ENCODE peak calls at places on chromosomes 5 and 9, in four cellular contexts. E is sigmoid colon, Y is H1, A is upper lobe of left lung. U is an unnamed sample.

GRCh38 chr5:142984525-142984924 is 214.3 kb downstream of the ARHGAP26 start:
- DNase-seq in E (no peak), Y (no peak), A (no peak), U (no peak)

GRCh38 chr5:99035942-99036341 is 107.1 kb upstream of the CHD1 start:
- DNase-seq in E (no peak), Y (no peak), A (no peak), U (no peak)

GRCh38 chr5:1952456-1953099 is 69.9 kb upstream of the IRX4 start:
- DNase-seq in E (no peak), Y (peak; percentile 68), A (no peak), U (peak; percentile 85)

GRCh38 chr9:80440724-80441123 is 869.0 kb downstream of the TLE4 start:
- DNase-seq in E (no peak), Y (no peak), A (no peak), U (peak; percentile 6)

GRCh38 chr9:33155393-33155792 is 11.7 kb downstream of the B4GALT1 start:
- DNase-seq in E (peak; percentile 37), Y (no peak), A (no peak), U (no peak)

GRCh38 chr5:165184183-165184582 is 1678.8 kb downstream of the MAT2B start:
- DNase-seq in E (no peak), Y (no peak), A (no peak), U (no peak)

GRCh38 chr5:157668356-157668755 is 3.0 kb upstream of the C5orf52 start:
- DNase-seq in E (no peak), Y (no peak), A (no peak), U (no peak)

GRCh38 chr9:137336735-137337134 is 34.7 kb upstream of the NRARP start:
- DNase-seq in E (no peak), Y (no peak), A (no peak), U (no peak)

GRCh38 chr5:115507682-115508081 is 36.9 kb downstream of the FEM1C start:
- DNase-seq in E (no peak), Y (no peak), A (no peak), U (no peak)

GRCh38 chr9:33148367-33149019 is 18.6 kb downstream of the B4GALT1 start:
- DNase-seq in E (peak; percentile 15), Y (no peak), A (no peak), U (no peak)

GRCh38 chr5:175654807-175655206 is 3.1 kb upstream of the HRH2 start:
- DNase-seq in E (no peak), Y (no peak), A (no peak), U (no peak)

GRCh38 chr5:14193496-14193895 is 50.4 kb downstream of the TRIO start:
- DNase-seq in E (no peak), Y (no peak), A (no peak), U (no peak)

GRCh38 chr5:159286420-159287035 is 23.4 kb downstream of the UBLCP1 start:
- DNase-seq in E (no peak), Y (no peak), A (no peak), U (peak; percentile 64)

GRCh38 chr9:4592325-4592724 is 69.8 kb upstream of the PLPP6 start:
- DNase-seq in E (no peak), Y (no peak), A (no peak), U (no peak)

GRCh38 chr9:113528811-113529210 is 65.3 kb downstream of the RGS3 start:
- DNase-seq in E (no peak), Y (no peak), A (no peak), U (no peak)

GRCh38 chr9:14957054-14957453 is 46.8 kb upstream of the FREM1 start:
- DNase-seq in E (no peak), Y (no peak), A (no peak), U (no peak)

GRCh38 chr5:128202320-128202719 is 118.8 kb downstream of the SLC12A2 start:
- DNase-seq in E (no peak), Y (no peak), A (no peak), U (no peak)

GRCh38 chr5:87536365-87536764 is 123.6 kb upstream of the CCNH start:
- DNase-seq in E (no peak), Y (no peak), A (no peak), U (peak; percentile 8)

GRCh38 chr5:132476853-132477729 is 13.5 kb downstream of the IRF1 start:
- DNase-seq in E (peak; percentile 71), Y (no peak), A (no peak), U (peak; percentile 37)

GRCh38 chr5:96487859-96488258 is 54.8 kb upstream of the PCSK1 start:
- DNase-seq in E (no peak), Y (no peak), A (no peak), U (no peak)

GRCh38 chr5:5104550-5104949 is 35.6 kb upstream of the ADAMTS16 start:
- DNase-seq in E (no peak), Y (no peak), A (no peak), U (peak; percentile 37)

GRCh38 chr9:94639996-94640376 is 668 bp upstream of the FBP1 start:
- DNase-seq in E (no peak), Y (peak; percentile 66), A (no peak), U (peak; percentile 86)

GRCh38 chr9:752201-752600 is 89.3 kb upstream of the DMRT1 start:
- DNase-seq in E (no peak), Y (no peak), A (no peak), U (no peak)

GRCh38 chr9:127707766-127708165 is 978 bp downstream of the CFAP157 start:
- DNase-seq in E (no peak), Y (no peak), A (no peak), U (peak; percentile 68)

GRCh38 chr5:103271570-103272289 is 13.2 kb downstream of the MACIR start:
- DNase-seq in E (no peak), Y (no peak), A (no peak), U (no peak)

GRCh38 chr5:83827111-83827541 is 106.5 kb upstream of the HAPLN1 start:
- DNase-seq in E (no peak), Y (no peak), A (no peak), U (no peak)

GRCh38 chr9:5310851-5311250 is 6.3 kb upstream of the RLN2 start:
- DNase-seq in E (no peak), Y (no peak), A (no peak), U (no peak)

GRCh38 chr9:35683323-35683722 is 6.4 kb downstream of the TPM2 start:
- DNase-seq in E (no peak), Y (no peak), A (no peak), U (no peak)

GRCh38 chr9:35680331-35681105 is 6.8 kb downstream of the CA9 start:
- DNase-seq in E (no peak), Y (no peak), A (no peak), U (peak; percentile 89)

GRCh38 chr9:35681341-35682002 is 7.7 kb downstream of the CA9 start:
- DNase-seq in E (no peak), Y (no peak), A (no peak), U (no peak)

GRCh38 chr9:35682520-35682919 is 7.2 kb downstream of the TPM2 start:
- DNase-seq in E (no peak), Y (no peak), A (peak; percentile 30), U (no peak)

GRCh38 chr9:35682083-35682482 is 7.6 kb downstream of the TPM2 start:
- DNase-seq in E (peak; percentile 76), Y (no peak), A (no peak), U (no peak)
- TF ChIP-seq POLR2AphosphoS5 in E (peak; percentile 9), Y (peak; percentile 68), A (no peak), U (no peak)

DNA sequence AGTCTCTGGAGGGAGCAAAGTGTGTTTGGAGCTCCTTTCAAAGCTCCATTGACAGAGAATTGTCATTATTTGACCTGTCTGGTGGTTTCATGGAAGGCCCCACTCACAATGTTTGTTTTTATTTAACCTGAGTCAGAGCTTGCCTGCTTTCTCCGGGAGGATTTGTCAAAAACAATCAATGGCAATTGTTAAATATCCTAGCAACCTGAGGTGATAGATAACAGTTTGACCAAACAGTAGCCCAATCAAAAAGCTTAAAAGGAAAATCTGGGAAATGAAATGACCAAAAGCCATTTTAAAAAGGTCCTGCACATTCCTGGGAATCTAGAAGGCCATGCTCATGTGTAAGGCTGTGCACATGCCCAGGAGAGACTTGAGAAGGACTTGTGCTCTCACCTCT is 177.2 kb upstream of the POC5 start:
- DNase-seq in E (no peak), Y (no peak), A (no peak), U (no peak)
- TF ChIP-seq POLR2AphosphoS5 in E (no peak), Y (no peak), A (no peak), U (no peak)

GRCh38 chr9:129335456-129336129 is 157.5 kb upstream of the IER5L start:
- DNase-seq in E (peak; percentile 81), Y (no peak), A (no peak), U (peak; percentile 35)
- TF ChIP-seq POLR2AphosphoS5 in E (no peak), Y (no peak), A (no peak), U (no peak)

GRCh38 chr5:144531191-144531590 is 360.5 kb downstream of the KCTD16 start:
- DNase-seq in E (no peak), Y (no peak), A (no peak), U (no peak)
- TF ChIP-seq POLR2AphosphoS5 in E (no peak), Y (no peak), A (no peak), U (no peak)

GRCh38 chr5:170221319-170221718 is 11.5 kb upstream of the C5orf58 start:
- DNase-seq in E (no peak), Y (no peak), A (no peak), U (peak; percentile 78)
- TF ChIP-seq POLR2AphosphoS5 in E (no peak), Y (no peak), A (no peak), U (no peak)

DNA sequence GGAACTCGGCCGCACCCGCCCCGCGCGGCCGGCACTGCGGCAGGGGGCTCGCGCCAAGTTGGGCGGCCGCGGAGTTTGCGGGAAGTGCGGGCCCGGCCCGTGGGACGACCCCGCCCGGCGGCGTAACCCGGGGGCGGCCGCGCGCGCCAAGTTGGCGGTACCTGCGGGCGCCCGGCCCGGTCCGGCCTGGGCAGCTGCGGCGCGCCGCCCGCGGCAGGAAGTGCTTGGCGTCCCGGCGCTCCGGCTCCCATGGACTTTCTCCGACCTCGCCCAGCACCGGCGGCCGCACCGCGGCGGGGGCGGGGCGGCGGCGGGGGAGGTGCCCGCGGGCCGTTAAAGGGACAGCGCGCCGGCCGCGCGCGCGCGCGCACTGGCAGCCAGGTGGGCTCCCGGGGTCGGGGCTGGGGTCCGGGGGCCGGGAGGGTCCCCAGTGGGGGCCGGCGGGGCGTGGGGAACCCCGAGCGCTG is at the start of gene NACC2:
- DNase-seq in E (no peak), Y (no peak), A (peak; percentile 95), U (peak; percentile 71)
- TF ChIP-seq POLR2AphosphoS5 in E (peak; percentile 78), Y (no peak), A (peak; percentile 56), U (no peak)

DNA sequence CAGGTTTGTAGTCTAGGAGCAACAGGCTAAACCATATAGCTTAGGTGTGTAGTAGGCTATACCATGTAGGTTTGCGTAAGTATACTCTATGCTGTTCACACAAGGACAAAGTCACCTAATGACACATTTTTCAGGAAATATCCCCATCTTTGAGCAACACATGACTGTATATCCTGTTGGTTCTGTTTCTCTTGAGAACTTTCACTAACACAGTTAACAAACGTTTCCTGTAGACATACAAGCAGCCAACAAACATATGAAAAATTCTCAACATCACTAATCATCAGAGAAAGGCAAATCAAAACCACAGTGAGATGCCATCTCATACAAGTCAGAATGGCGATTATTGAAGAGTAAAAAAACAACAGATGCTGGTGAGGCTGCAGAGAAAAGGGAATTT is 68.2 kb downstream of the NR2F1-AS1 start:
- DNase-seq in E (no peak), Y (no peak), A (no peak), U (no peak)
- TF ChIP-seq POLR2AphosphoS5 in E (no peak), Y (no peak), A (no peak), U (no peak)

GRCh38 chr9:68447611-68448010 is 91.2 kb downstream of the PGM5 start:
- DNase-seq in E (no peak), Y (no peak), A (no peak), U (no peak)

GRCh38 chr9:68443560-68443959 is 87.1 kb downstream of the PGM5 start:
- DNase-seq in E (no peak), Y (no peak), A (no peak), U (no peak)

GRCh38 chr9:68446836-68447235 is 90.4 kb downstream of the PGM5 start:
- DNase-seq in E (peak; percentile 95), Y (no peak), A (no peak), U (no peak)
- TF ChIP-seq POLR2AphosphoS5 in E (peak; percentile 88), Y (no peak), A (no peak), U (no peak)

GRCh38 chr5:38316544-38317224 is 58.3 kb downstream of the EGFLAM start:
- DNase-seq in E (no peak), Y (no peak), A (no peak), U (no peak)
- TF ChIP-seq POLR2AphosphoS5 in E (peak; percentile 41), Y (no peak), A (no peak), U (no peak)